ENCODE peak calls at places on chromosomes 6 and 20, in seven cellular contexts. W, B, O, Q, I, T and K are unnamed samples. For H3K4me1, the result is how much of the 10 kb centered on the place peaks cover.

GRCh38 chr6:167839343-167839742 is 12.6 kb downstream of the AFDN start:
- DNase-seq in T (no peak), I (no peak), W (no peak), Q (no peak), B (no peak), O (no peak), K (no peak)

GRCh38 chr6:108944707-108945685 is 96.8 kb downstream of the ARMC2 start:
- DNase-seq in T (peak), I (peak), B (no peak), O (no peak), W (no peak), Q (peak), K (no peak)

GRCh38 chr6:56837322-56837894 is 117.5 kb upstream of the BEND6 start:
- DNase-seq in I (no peak), Q (no peak), O (no peak), W (no peak), B (no peak), T (no peak), K (no peak)

GRCh38 chr6:6004147-6004995 is 2.4 kb downstream of the NRN1 start:
- DNase-seq in W (no peak), B (peak), Q (no peak), T (no peak), I (no peak), O (no peak), K (no peak)

GRCh38 chr6:14100098-14100497 is 17.5 kb upstream of the CD83 start:
- DNase-seq in W (no peak), O (no peak), I (no peak), Q (no peak), B (no peak), T (no peak), K (no peak)

GRCh38 chr6:5766260-5766659 is 240.5 kb downstream of the NRN1 start:
- DNase-seq in W (no peak), T (no peak), Q (no peak), B (no peak), I (peak), O (no peak), K (no peak)

GRCh38 chr20:57505991-57506390 is 18.9 kb downstream of the CTCFL start:
- DNase-seq in B (no peak), O (no peak), Q (no peak), I (no peak), W (no peak), T (no peak), K (no peak)

GRCh38 chr20:41905186-41905585 is 287.0 kb upstream of the CHD6 start:
- DNase-seq in B (no peak), T (no peak), O (no peak), I (no peak), Q (no peak), W (no peak), K (no peak)

GRCh38 chr6:110039996-110040383 is 61.9 kb downstream of the GPR6 start:
- DNase-seq in B (peak), T (no peak), Q (peak), O (no peak), W (peak), I (no peak), K (no peak)

GRCh38 chr6:141203902-141204575 is 928.7 kb upstream of the GJE1 start:
- DNase-seq in B (no peak), W (no peak), Q (no peak), T (no peak), O (no peak), I (no peak), K (no peak)

GRCh38 chr6:16338577-16339262 is 100.3 kb downstream of the GMPR start:
- DNase-seq in Q (peak), B (no peak), T (peak), O (no peak), W (peak), I (peak), K (peak)

GRCh38 chr6:90044833-90045337 is 150.6 kb downstream of the GJA10 start:
- DNase-seq in W (peak), Q (no peak), O (no peak), I (no peak), T (no peak), B (no peak), K (no peak)

GRCh38 chr6:91438570-91438969 is 851.7 kb upstream of the MAP3K7 start:
- DNase-seq in B (no peak), O (no peak), Q (no peak), W (peak), T (no peak), I (no peak), K (no peak)

GRCh38 chr6:14871196-14871595 is 374.7 kb upstream of the JARID2 start:
- DNase-seq in T (peak), Q (no peak), W (no peak), B (no peak), O (no peak), I (no peak), K (no peak)

GRCh38 chr6:148758492-148758891 is 11.7 kb downstream of the UST start:
- DNase-seq in I (peak), O (no peak), Q (no peak), T (no peak), W (no peak), B (no peak), K (no peak)

GRCh38 chr6:8483650-8484049 is 48.3 kb upstream of the SLC35B3 start:
- DNase-seq in I (no peak), O (no peak), B (no peak), T (no peak), Q (no peak), W (no peak), K (no peak)

GRCh38 chr20:51437182-51437923 is 105.2 kb downstream of the NFATC2 start:
- DNase-seq in I (no peak), T (no peak), B (no peak), Q (no peak), O (no peak), W (no peak), K (no peak)

GRCh38 chr6:157503018-157503747 is 122.2 kb downstream of the ZDHHC14 start:
- DNase-seq in T (no peak), W (no peak), I (no peak), O (no peak), B (no peak), Q (no peak), K (no peak)

GRCh38 chr6:125444234-125444949 is 142.6 kb upstream of the HDDC2 start:
- DNase-seq in B (peak), I (peak), Q (peak), O (no peak), W (no peak), T (peak), K (no peak)

GRCh38 chr6:168124921-168125320 is 45.9 kb upstream of the FRMD1 start:
- DNase-seq in O (no peak), Q (no peak), T (no peak), I (no peak), W (no peak), B (peak), K (no peak)

GRCh38 chr6:13743736-13744127 is 32.1 kb upstream of the RANBP9 start:
- DNase-seq in I (peak), O (no peak), B (no peak), Q (no peak), T (no peak), W (no peak), K (no peak)

GRCh38 chr20:371755-372542 is 8.6 kb upstream of the TRIB3 start:
- DNase-seq in W (peak), O (no peak), I (peak), Q (peak), B (no peak), T (peak), K (no peak)

GRCh38 chr20:64210661-64211369 is 44.7 kb upstream of the PCMTD2 start:
- DNase-seq in T (no peak), W (no peak), Q (no peak), I (no peak), B (no peak), O (no peak), K (no peak)

DNA sequence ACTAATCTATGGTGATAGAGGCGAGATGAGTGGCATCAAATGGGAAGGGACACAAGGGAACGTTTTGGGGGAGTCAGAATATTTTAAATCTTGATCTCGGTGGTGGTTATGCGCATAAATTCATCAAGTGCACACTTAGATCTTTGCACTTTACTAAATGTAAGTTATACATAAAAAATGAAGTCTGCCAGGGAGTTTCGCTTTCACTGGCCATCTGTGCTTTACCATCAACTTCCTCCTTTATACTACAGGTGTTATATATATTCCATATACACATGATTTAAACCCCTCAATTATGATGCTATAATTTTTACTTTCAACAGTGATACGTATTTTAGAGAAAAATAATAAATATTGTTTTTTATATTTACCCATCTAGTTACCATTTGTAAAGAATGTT is 97.6 kb upstream of the AKIRIN2 start:
- DNase-seq in T (no peak), B (no peak), Q (no peak), W (no peak), O (no peak), I (no peak), K (no peak)
- H3K4me3 ChIP-seq in T (no peak), B (no peak), Q (no peak), W (no peak), O (no peak), I (no peak), K (no peak)

GRCh38 chr20:19940945-19941590 is 76.1 kb upstream of the NAA20 start:
- DNase-seq in W (no peak), B (no peak), Q (no peak), I (no peak), O (no peak), T (no peak), K (no peak)
- H3K4me1 ChIP-seq in W (under half), B (half or more), Q (under half), I (under half), O (under half), T (half or more), K (half or more)

GRCh38 chr20:36875702-36876472 is at the start of gene TLDC2:
- DNase-seq in I (no peak), W (no peak), T (no peak), B (no peak), Q (peak), O (no peak), K (no peak)
- H3K4me3 ChIP-seq in I (no peak), W (no peak), T (no peak), B (no peak), Q (no peak), O (no peak), K (peak)

GRCh38 chr6:21996425-21997207 is 300.2 kb downstream of the PRL start:
- DNase-seq in W (no peak), T (no peak), I (no peak), Q (no peak), B (no peak), O (no peak), K (no peak)
- H3K4me1 ChIP-seq in W (under half), T (under half), I (under half), Q (under half), B (under half), O (under half), K (under half)

GRCh38 chr6:49464691-49465090 is 1.5 kb downstream of the CENPQ start:
- DNase-seq in T (no peak), B (no peak), I (no peak), W (no peak), Q (no peak), O (no peak), K (no peak)
- H3K4me3 ChIP-seq in T (no peak), B (no peak), I (no peak), W (peak), Q (no peak), O (no peak), K (no peak)